ENCODE peak calls at places on chromosome 10, in four cellular contexts. V is K562, X is HepG2, L is WTC11. Q is an unnamed sample.

GRCh38 chr10:49568235-49568634 is 29.3 kb upstream of the ERCC6 start:
- DNase-seq in V (no peak), X (no peak), L (no peak), Q (no peak)

GRCh38 chr10:109616356-109616755 is 307.0 kb downstream of the XPNPEP1 start:
- DNase-seq in V (no peak), X (no peak), L (no peak), Q (no peak)

GRCh38 chr10:5291501-5292195 is 73.1 kb upstream of the UCN3 start:
- DNase-seq in V (peak), X (peak), L (no peak), Q (no peak)

GRCh38 chr10:17026686-17027485 is 102.7 kb downstream of the CUBN start:
- DNase-seq in V (no peak), X (no peak), L (no peak), Q (no peak)

GRCh38 chr10:61835069-61835908 is 66.2 kb upstream of the ARID5B start:
- DNase-seq in V (peak), X (peak), L (no peak), Q (peak)

GRCh38 chr10:127798116-127798515 is 61.1 kb downstream of the FOXI2 start:
- DNase-seq in V (no peak), X (no peak), L (no peak), Q (no peak)

GRCh38 chr10:6212266-6212640 is 9.5 kb downstream of the PFKFB3 start:
- DNase-seq in V (no peak), X (no peak), L (no peak), Q (no peak)

GRCh38 chr10:101850747-101851146 is 7.1 kb upstream of the KCNIP2 start:
- DNase-seq in V (no peak), X (no peak), L (no peak), Q (no peak)

GRCh38 chr10:17731331-17731730 is 20.7 kb upstream of the TMEM236 start:
- DNase-seq in V (no peak), X (no peak), L (no peak), Q (no peak)

GRCh38 chr10:127797339-127797738 is 60.4 kb downstream of the FOXI2 start:
- DNase-seq in V (no peak), X (peak), L (no peak), Q (peak)

GRCh38 chr10:23331567-23332290 is 12.9 kb downstream of the C10orf67 start:
- DNase-seq in V (no peak), X (no peak), L (no peak), Q (no peak)

GRCh38 chr10:105585215-105585614 is 944.1 kb downstream of the SORCS3 start:
- DNase-seq in V (no peak), X (no peak), L (no peak), Q (no peak)

GRCh38 chr10:125087191-125087896 is 73.0 kb downstream of the CTBP2 start:
- DNase-seq in V (no peak), X (no peak), L (peak), Q (no peak)

GRCh38 chr10:74289956-74290355 is 138.9 kb downstream of the ADK start:
- DNase-seq in V (no peak), X (no peak), L (no peak), Q (no peak)

GRCh38 chr10:62012318-62012717 is 110.8 kb downstream of the ARID5B start:
- DNase-seq in V (no peak), X (no peak), L (no peak), Q (no peak)

GRCh38 chr10:22321831-22322662 is 1.1 kb downstream of the BMI1 start:
- DNase-seq in V (peak), X (no peak), L (peak), Q (peak)

GRCh38 chr10:124403548-124403947 is 15.2 kb downstream of the OAT start:
- DNase-seq in V (peak), X (peak), L (peak), Q (peak)

GRCh38 chr10:127999291-127999690 is 92.4 kb downstream of the PTPRE start:
- DNase-seq in V (no peak), X (no peak), L (no peak), Q (no peak)

GRCh38 chr10:8225232-8225631 is 170.7 kb downstream of the GATA3 start:
- DNase-seq in V (no peak), X (no peak), L (no peak), Q (no peak)

GRCh38 chr10:33152146-33152545 is 182.3 kb downstream of the NRP1 start:
- DNase-seq in V (no peak), X (no peak), L (no peak), Q (no peak)

GRCh38 chr10:69327463-69328345 is 49.4 kb downstream of the HK1 start:
- DNase-seq in V (peak), X (no peak), L (no peak), Q (no peak)

GRCh38 chr10:48506147-48506917 is 98.5 kb downstream of the ARHGAP22 start:
- DNase-seq in V (peak), X (peak), L (no peak), Q (peak)

GRCh38 chr10:6299234-6299633 is 96.5 kb downstream of the PFKFB3 start:
- DNase-seq in V (no peak), X (peak), L (no peak), Q (no peak)

GRCh38 chr10:109187677-109188076 is 735.6 kb downstream of the XPNPEP1 start:
- DNase-seq in V (no peak), X (no peak), L (no peak), Q (no peak)

GRCh38 chr10:63553031-63553430 is 31.8 kb downstream of the REEP3 start:
- DNase-seq in V (no peak), X (no peak), L (no peak), Q (no peak)

GRCh38 chr10:24866615-24867583 is 85.5 kb downstream of the PRTFDC1 start:
- DNase-seq in V (peak), X (peak), L (peak), Q (peak)

GRCh38 chr10:132027423-132027983 is 38.2 kb upstream of the JAKMIP3 start:
- DNase-seq in V (no peak), X (peak), L (no peak), Q (no peak)

GRCh38 chr10:121526801-121527221 is 71.4 kb downstream of the FGFR2 start:
- DNase-seq in V (no peak), X (no peak), L (no peak), Q (peak)

GRCh38 chr10:60032723-60033122 is 126.4 kb upstream of the CCDC6 start:
- DNase-seq in V (peak), X (peak), L (peak), Q (peak)

GRCh38 chr10:117716896-117717295 is 174.3 kb downstream of the EMX2 start:
- DNase-seq in V (no peak), X (no peak), L (no peak), Q (no peak)

GRCh38 chr10:86038371-86038770 is 328.2 kb downstream of the GRID1 start:
- DNase-seq in V (no peak), X (no peak), L (no peak), Q (no peak)

GRCh38 chr10:103145860-103146466 is 47.1 kb downstream of the NT5C2 start:
- DNase-seq in V (peak), X (peak), L (no peak), Q (peak)

GRCh38 chr10:110525349-110526260 is 27.9 kb downstream of the DUSP5 start:
- DNase-seq in V (no peak), X (no peak), L (no peak), Q (no peak)

GRCh38 chr10:133242611-133243356 is 5.1 kb downstream of the VENTX start:
- DNase-seq in V (no peak), X (no peak), L (no peak), Q (no peak)

GRCh38 chr10:96369890-96370574 is 11.2 kb upstream of the OPALIN start:
- DNase-seq in V (no peak), X (no peak), L (no peak), Q (peak)
- TF ChIP-seq ELF4 in V (no peak), X (no peak), L (no peak), Q (no peak)

GRCh38 chr10:79221110-79222051 is 125.9 kb upstream of the PPIF start:
- DNase-seq in V (no peak), X (no peak), L (peak), Q (no peak)
- TF ChIP-seq ELF4 in V (no peak), X (no peak), L (no peak), Q (no peak)

GRCh38 chr10:95308389-95309302 is 17.8 kb upstream of the PDLIM1 start:
- DNase-seq in V (peak), X (peak), L (no peak), Q (peak)

GRCh38 chr10:95304463-95304862 is 13.7 kb upstream of the PDLIM1 start:
- DNase-seq in V (no peak), X (no peak), L (no peak), Q (no peak)

GRCh38 chr10:95304976-95305375 is 14.2 kb upstream of the PDLIM1 start:
- DNase-seq in V (no peak), X (no peak), L (no peak), Q (no peak)

GRCh38 chr10:95305606-95306385 is 15.0 kb upstream of the PDLIM1 start:
- DNase-seq in V (no peak), X (no peak), L (no peak), Q (no peak)

DNA sequence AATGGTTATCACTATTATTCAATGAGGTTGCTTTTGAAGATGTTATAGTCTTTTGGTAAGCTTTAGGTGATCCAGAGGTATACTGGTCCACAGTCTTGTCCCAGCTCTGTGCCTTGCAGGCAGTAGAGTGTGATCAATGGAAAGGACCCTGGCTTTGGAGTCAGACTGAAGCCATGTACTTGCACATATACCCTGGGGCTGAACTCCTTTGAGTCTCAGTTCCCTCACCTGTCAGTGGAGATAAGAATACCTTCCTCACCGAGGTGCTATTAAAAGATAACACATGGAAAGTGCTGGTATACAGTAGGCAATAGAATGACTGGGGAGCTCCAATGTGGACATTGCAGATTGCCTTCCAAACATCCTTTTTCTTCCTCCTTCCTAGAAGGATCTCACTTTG is 16.0 kb upstream of the PDLIM1 start:
- DNase-seq in V (no peak), X (no peak), L (no peak), Q (no peak)
- TF ChIP-seq ELF4 in V (no peak), X (no peak), L (no peak), Q (no peak)

GRCh38 chr10:119165171-119166110 is at the start of gene SFXN4:
- DNase-seq in V (peak), X (peak), L (peak), Q (peak)
- TF ChIP-seq ELF4 in V (no peak), X (no peak), L (no peak), Q (no peak)

GRCh38 chr10:78331391-78331922 is 297.8 kb downstream of the RPS24 start:
- DNase-seq in V (no peak), X (no peak), L (no peak), Q (no peak)

GRCh38 chr10:78333362-78334143 is 299.9 kb downstream of the RPS24 start:
- DNase-seq in V (no peak), X (no peak), L (no peak), Q (no peak)

GRCh38 chr10:78332699-78333098 is 299.0 kb downstream of the RPS24 start:
- DNase-seq in V (no peak), X (no peak), L (no peak), Q (no peak)

GRCh38 chr10:78330884-78331283 is 297.2 kb downstream of the RPS24 start:
- DNase-seq in V (no peak), X (no peak), L (no peak), Q (no peak)

GRCh38 chr10:78332013-78332412 is 298.4 kb downstream of the RPS24 start:
- DNase-seq in V (no peak), X (no peak), L (no peak), Q (no peak)
- TF ChIP-seq ELF4 in V (no peak), X (no peak), L (no peak), Q (no peak)

GRCh38 chr10:42836096-42836495 is 53.5 kb downstream of the BMS1 start:
- DNase-seq in V (no peak), X (no peak), L (peak), Q (no peak)

GRCh38 chr10:42836771-42837468 is 54.3 kb downstream of the BMS1 start:
- DNase-seq in V (no peak), X (peak), L (peak), Q (no peak)
- TF ChIP-seq ELF4 in V (no peak), X (no peak), L (no peak), Q (no peak)

GRCh38 chr10:35598379-35598778 is 6.8 kb upstream of the GJD4 start:
- DNase-seq in V (peak), X (peak), L (peak), Q (peak)
- TF ChIP-seq ELF4 in V (no peak), X (no peak), L (no peak), Q (no peak)

GRCh38 chr10:129343141-129343540 is 123.9 kb upstream of the MGMT start:
- DNase-seq in V (no peak), X (no peak), L (no peak), Q (no peak)

GRCh38 chr10:129339841-129340240 is 127.2 kb upstream of the MGMT start:
- DNase-seq in V (no peak), X (no peak), L (no peak), Q (no peak)

GRCh38 chr10:129339191-129339590 is 127.8 kb upstream of the MGMT start:
- DNase-seq in V (no peak), X (no peak), L (no peak), Q (no peak)

GRCh38 chr10:129342385-129342784 is 124.7 kb upstream of the MGMT start:
- DNase-seq in V (no peak), X (no peak), L (no peak), Q (no peak)

DNA sequence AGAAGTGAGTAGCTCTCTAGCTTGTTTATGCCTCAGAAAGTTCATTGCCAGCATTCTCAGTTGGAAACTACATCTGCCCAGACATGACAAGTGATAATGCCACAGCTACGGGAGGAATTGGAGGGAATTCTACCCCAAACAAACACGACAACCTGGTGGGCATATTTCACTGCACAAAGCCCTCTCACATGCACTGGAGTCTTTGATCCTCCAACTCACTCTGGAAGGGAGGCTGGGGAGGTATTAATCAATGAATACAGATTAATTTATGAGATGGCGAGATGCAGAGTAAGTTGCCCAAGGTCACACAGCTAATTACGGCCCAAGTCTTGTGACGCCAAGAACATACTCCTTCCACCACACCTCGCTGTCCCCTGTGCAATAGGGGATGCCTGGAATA is 125.9 kb upstream of the MGMT start:
- DNase-seq in V (no peak), X (no peak), L (no peak), Q (no peak)
- TF ChIP-seq ELF4 in V (no peak), X (no peak), L (no peak), Q (no peak)

GRCh38 chr10:97759157-97759980 is 12.4 kb downstream of the SFRP5 start:
- DNase-seq in V (peak), X (peak), L (peak), Q (peak)
- TF ChIP-seq ELF4 in V (no peak), X (no peak), L (no peak), Q (no peak)

Q was measured in HEK293T.